ENCODE peak calls at places on chromosomes 12 and 14, in five cellular contexts. One of them, this sample, is unnamed.

GRCh38 chr14:89767861-89768268 is 186.7 kb downstream of the EFCAB11 start:
- DNase-seq in A549: no peak
- DNase-seq in endothelial cell of umbilical vein: peak
- DNase-seq in HepG2: peak
- DNase-seq in K562: no peak
- DNase-seq in this sample: peak

GRCh38 chr12:110768960-110769359 is 26.3 kb upstream of the PPP1CC start:
- DNase-seq in A549: no peak
- DNase-seq in endothelial cell of umbilical vein: no peak
- DNase-seq in HepG2: no peak
- DNase-seq in K562: no peak
- DNase-seq in this sample: no peak

GRCh38 chr12:126369487-126370463 is 1304.5 kb downstream of the AACS start:
- DNase-seq in A549: no peak
- DNase-seq in endothelial cell of umbilical vein: no peak
- DNase-seq in HepG2: no peak
- DNase-seq in K562: no peak
- DNase-seq in this sample: no peak

GRCh38 chr14:90782892-90783291 is 33.3 kb downstream of the TTC7B start:
- DNase-seq in A549: no peak
- DNase-seq in endothelial cell of umbilical vein: no peak
- DNase-seq in HepG2: no peak
- DNase-seq in K562: no peak
- DNase-seq in this sample: no peak

GRCh38 chr12:28536088-28536487 is 345.8 kb downstream of the CCDC91 start:
- DNase-seq in A549: no peak
- DNase-seq in endothelial cell of umbilical vein: no peak
- DNase-seq in HepG2: no peak
- DNase-seq in K562: no peak
- DNase-seq in this sample: peak

GRCh38 chr12:67772276-67773169 is 124.0 kb downstream of the DYRK2 start:
- DNase-seq in A549: no peak
- DNase-seq in endothelial cell of umbilical vein: no peak
- DNase-seq in HepG2: no peak
- DNase-seq in K562: no peak
- DNase-seq in this sample: no peak

GRCh38 chr12:54525383-54525782 is 24.0 kb upstream of the PDE1B start:
- DNase-seq in A549: no peak
- DNase-seq in endothelial cell of umbilical vein: no peak
- DNase-seq in HepG2: no peak
- DNase-seq in K562: no peak
- DNase-seq in this sample: no peak

GRCh38 chr12:111434049-111434448 is 28.3 kb downstream of the SH2B3 start:
- DNase-seq in A549: no peak
- DNase-seq in endothelial cell of umbilical vein: no peak
- DNase-seq in HepG2: no peak
- DNase-seq in K562: no peak
- DNase-seq in this sample: no peak

GRCh38 chr14:60998617-60999016 is 17.6 kb downstream of the SLC38A6 start:
- DNase-seq in A549: no peak
- DNase-seq in endothelial cell of umbilical vein: no peak
- DNase-seq in HepG2: no peak
- DNase-seq in K562: no peak
- DNase-seq in this sample: no peak

GRCh38 chr14:95784137-95784536 is 70.2 kb upstream of the TCL1A start:
- DNase-seq in A549: no peak
- DNase-seq in endothelial cell of umbilical vein: peak
- DNase-seq in HepG2: peak
- DNase-seq in K562: no peak
- DNase-seq in this sample: peak

GRCh38 chr12:129902371-129903091 is 1.3 kb downstream of the TMEM132D start:
- DNase-seq in A549: no peak
- DNase-seq in endothelial cell of umbilical vein: no peak
- DNase-seq in HepG2: no peak
- DNase-seq in K562: no peak
- DNase-seq in this sample: no peak

GRCh38 chr12:115233891-115234543 is 550.0 kb upstream of the TBX3 start:
- DNase-seq in A549: no peak
- DNase-seq in endothelial cell of umbilical vein: no peak
- DNase-seq in HepG2: no peak
- DNase-seq in K562: no peak
- DNase-seq in this sample: no peak

GRCh38 chr14:91380610-91381371 is 36.8 kb downstream of the CCDC88C start:
- DNase-seq in A549: no peak
- DNase-seq in endothelial cell of umbilical vein: peak
- DNase-seq in HepG2: no peak
- DNase-seq in K562: no peak
- DNase-seq in this sample: peak

GRCh38 chr14:102469261-102469660 is 40.3 kb downstream of the ANKRD9 start:
- DNase-seq in A549: no peak
- DNase-seq in endothelial cell of umbilical vein: no peak
- DNase-seq in HepG2: no peak
- DNase-seq in K562: no peak
- DNase-seq in this sample: no peak

GRCh38 chr14:76109087-76109880 is 42.4 kb upstream of the GPATCH2L start:
- DNase-seq in A549: no peak
- DNase-seq in endothelial cell of umbilical vein: no peak
- DNase-seq in HepG2: no peak
- DNase-seq in K562: no peak
- DNase-seq in this sample: no peak

GRCh38 chr12:119718141-119718540 is 50.2 kb downstream of the PRKAB1 start:
- DNase-seq in A549: no peak
- DNase-seq in endothelial cell of umbilical vein: no peak
- DNase-seq in HepG2: no peak
- DNase-seq in K562: no peak
- DNase-seq in this sample: no peak

GRCh38 chr12:131167334-131167733 is 213.6 kb downstream of the ADGRD1 start:
- DNase-seq in A549: no peak
- DNase-seq in endothelial cell of umbilical vein: no peak
- DNase-seq in HepG2: no peak
- DNase-seq in K562: no peak
- DNase-seq in this sample: no peak

GRCh38 chr12:120861074-120861795 is 42.9 kb downstream of the SPPL3 start:
- DNase-seq in A549: no peak
- DNase-seq in endothelial cell of umbilical vein: no peak
- DNase-seq in HepG2: no peak
- DNase-seq in K562: no peak
- DNase-seq in this sample: no peak

DNA sequence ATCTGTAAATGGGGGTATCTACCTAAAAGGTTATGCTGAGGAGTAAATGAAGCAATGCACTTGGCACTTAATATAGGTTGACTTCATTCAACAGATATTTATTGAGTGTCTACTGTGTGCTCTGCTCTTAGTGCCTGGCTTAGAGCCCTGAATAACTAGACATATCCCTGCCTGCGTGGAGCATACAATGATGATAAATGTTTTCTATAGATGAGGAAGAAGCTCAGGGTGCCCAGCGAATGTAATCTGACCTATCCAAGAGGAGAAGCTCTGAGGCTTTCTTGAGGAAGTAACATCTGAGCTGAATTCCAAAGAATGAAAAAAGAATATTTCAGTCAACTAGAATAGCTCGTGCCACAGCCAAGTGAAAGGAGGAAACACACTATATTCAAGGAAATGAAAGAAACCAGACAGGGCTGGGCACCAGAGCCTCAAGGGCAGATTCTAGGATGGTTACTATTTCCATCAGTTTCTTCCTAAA is 17.9 kb upstream of the HIGD1C start:
- DNase-seq in A549: no peak
- DNase-seq in endothelial cell of umbilical vein: no peak
- DNase-seq in HepG2: no peak
- DNase-seq in K562: no peak
- DNase-seq in this sample: peak
- H3K4me3 ChIP-seq in A549: no peak
- H3K4me3 ChIP-seq in endothelial cell of umbilical vein: no peak
- H3K4me3 ChIP-seq in HepG2: no peak
- H3K4me3 ChIP-seq in K562: no peak
- H3K4me3 ChIP-seq in this sample: no peak

GRCh38 chr14:97644365-97644764 is 847.2 kb downstream of the VRK1 start:
- DNase-seq in A549: no peak
- DNase-seq in endothelial cell of umbilical vein: no peak
- DNase-seq in HepG2: no peak
- DNase-seq in K562: no peak
- DNase-seq in this sample: no peak
- TF ChIP-seq POLR2A in A549: no peak
- TF ChIP-seq POLR2A in endothelial cell of umbilical vein: no peak
- TF ChIP-seq POLR2A in HepG2: no peak
- TF ChIP-seq POLR2A in K562: no peak
- TF ChIP-seq POLR2A in this sample: no peak

DNA sequence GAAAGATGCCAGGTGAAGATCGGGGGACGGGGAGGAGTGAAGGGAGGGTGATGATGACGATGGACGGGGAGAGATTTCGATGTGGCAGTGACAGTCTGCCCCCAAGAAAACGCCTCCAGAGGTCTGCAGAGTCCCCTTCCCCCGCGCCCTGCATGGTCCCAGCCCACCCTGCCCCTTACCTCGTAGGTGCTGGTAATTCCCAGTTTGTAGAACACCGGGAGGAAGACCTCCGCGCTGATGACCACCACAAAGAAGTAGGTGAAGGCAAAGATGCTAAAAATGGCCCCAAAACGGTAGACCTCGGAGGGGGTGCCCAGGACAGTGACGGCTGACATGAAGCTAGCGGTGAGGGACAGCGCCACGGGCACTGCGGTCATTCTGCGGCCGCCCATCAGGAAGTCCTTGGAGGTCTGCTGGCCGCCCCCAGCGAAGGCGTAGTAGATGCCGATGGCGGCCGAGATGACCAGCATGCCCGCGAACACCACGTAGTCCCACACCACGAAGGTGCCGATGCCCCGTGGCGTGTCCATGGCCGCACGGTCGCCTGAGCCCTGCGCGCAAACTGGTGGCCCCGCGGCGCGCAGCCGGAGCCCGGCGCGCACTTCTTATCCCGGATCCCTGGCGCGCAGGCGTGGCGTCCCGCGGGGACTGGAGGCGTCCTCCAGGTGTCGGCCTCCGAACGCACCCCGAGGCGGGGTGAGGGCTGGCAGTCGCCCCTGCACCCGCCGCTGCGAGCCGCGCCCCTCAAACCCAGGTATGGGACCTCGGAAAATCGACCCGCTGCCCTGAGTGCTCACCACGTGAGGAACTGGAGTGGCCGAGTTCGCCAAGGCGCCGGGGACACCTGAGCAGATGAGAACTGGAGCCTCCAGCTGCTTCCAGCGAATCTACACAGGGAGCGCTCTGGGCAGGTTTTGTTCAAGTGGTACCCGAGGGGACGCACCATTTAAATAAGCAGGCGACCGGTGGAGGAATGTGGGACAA is at the start of gene SLC5A8:
- DNase-seq in A549: no peak
- DNase-seq in endothelial cell of umbilical vein: no peak
- DNase-seq in HepG2: no peak
- DNase-seq in K562: no peak
- DNase-seq in this sample: no peak
- TF ChIP-seq MYC in A549: no peak
- TF ChIP-seq MYC in endothelial cell of umbilical vein: no peak
- TF ChIP-seq MYC in HepG2: no peak
- TF ChIP-seq MYC in K562: no peak
- TF ChIP-seq MYC in this sample: no peak

DNA sequence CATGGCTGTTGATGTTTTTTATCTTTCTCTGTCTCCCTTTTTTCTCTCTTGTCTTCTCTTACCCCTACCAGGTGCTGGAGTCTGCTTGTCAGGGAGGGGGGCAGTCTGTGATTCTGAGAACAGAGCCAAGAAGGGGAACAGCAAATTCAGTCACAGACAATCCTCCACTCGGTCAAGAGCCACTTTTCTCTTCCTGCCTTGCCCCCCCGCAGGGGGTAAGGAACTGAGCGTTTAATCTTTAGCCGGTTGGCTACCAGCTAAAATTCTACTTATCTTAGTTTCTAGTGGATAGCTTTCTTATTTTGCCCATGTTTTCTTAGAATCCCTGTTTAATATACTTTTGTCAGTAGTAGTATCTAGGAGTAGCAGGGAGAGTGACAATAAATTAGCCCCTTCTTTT is 1.9 kb downstream of the RIMKLB start:
- DNase-seq in A549: no peak
- DNase-seq in endothelial cell of umbilical vein: no peak
- DNase-seq in HepG2: no peak
- DNase-seq in K562: peak
- DNase-seq in this sample: no peak
- H3K4me3 ChIP-seq in A549: peak
- H3K4me3 ChIP-seq in endothelial cell of umbilical vein: no peak
- H3K4me3 ChIP-seq in HepG2: no peak
- H3K4me3 ChIP-seq in K562: peak
- H3K4me3 ChIP-seq in this sample: no peak

GRCh38 chr12:122752464-122753212 is at the start of gene DENR:
- DNase-seq in A549: peak
- DNase-seq in endothelial cell of umbilical vein: peak
- DNase-seq in HepG2: peak
- DNase-seq in K562: peak
- DNase-seq in this sample: peak
- TF ChIP-seq POLR2A in A549: peak
- TF ChIP-seq POLR2A in endothelial cell of umbilical vein: peak
- TF ChIP-seq POLR2A in HepG2: peak
- TF ChIP-seq POLR2A in K562: peak
- TF ChIP-seq POLR2A in this sample: peak

GRCh38 chr14:25001096-25001982 is 48.6 kb downstream of the STXBP6 start:
- DNase-seq in A549: no peak
- DNase-seq in endothelial cell of umbilical vein: no peak
- DNase-seq in HepG2: no peak
- DNase-seq in K562: no peak
- DNase-seq in this sample: no peak

GRCh38 chr14:25006031-25006430 is 43.9 kb downstream of the STXBP6 start:
- DNase-seq in A549: no peak
- DNase-seq in endothelial cell of umbilical vein: no peak
- DNase-seq in HepG2: no peak
- DNase-seq in K562: no peak
- DNase-seq in this sample: no peak

GRCh38 chr14:25006961-25007795 is 42.8 kb downstream of the STXBP6 start:
- DNase-seq in A549: peak
- DNase-seq in endothelial cell of umbilical vein: peak
- DNase-seq in HepG2: peak
- DNase-seq in K562: no peak
- DNase-seq in this sample: no peak

GRCh38 chr14:25004389-25004809 is 45.5 kb downstream of the STXBP6 start:
- DNase-seq in A549: no peak
- DNase-seq in endothelial cell of umbilical vein: no peak
- DNase-seq in HepG2: peak
- DNase-seq in K562: no peak
- DNase-seq in this sample: no peak

DNA sequence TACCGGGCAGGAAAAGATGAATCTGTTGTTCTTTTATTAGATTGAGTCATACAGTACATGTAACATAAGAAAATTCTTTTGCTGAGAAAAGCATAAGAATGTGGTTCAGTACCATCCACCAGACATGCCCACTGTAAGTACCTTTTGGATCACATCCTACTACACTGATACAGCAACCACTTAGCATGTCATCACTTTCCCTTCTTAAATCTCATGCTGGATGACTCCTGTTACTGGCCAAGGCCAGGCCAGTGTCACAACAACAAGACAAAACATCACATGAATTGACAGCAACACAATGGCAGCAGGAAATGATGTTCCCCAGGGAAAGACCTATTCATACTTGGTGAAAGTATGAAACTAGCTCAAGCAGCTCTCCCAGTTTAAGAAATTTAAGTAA is 46.4 kb downstream of the STXBP6 start:
- DNase-seq in A549: no peak
- DNase-seq in endothelial cell of umbilical vein: no peak
- DNase-seq in HepG2: no peak
- DNase-seq in K562: no peak
- DNase-seq in this sample: no peak
- TF ChIP-seq MYC in A549: no peak
- TF ChIP-seq MYC in endothelial cell of umbilical vein: no peak
- TF ChIP-seq MYC in HepG2: no peak
- TF ChIP-seq MYC in K562: no peak
- TF ChIP-seq MYC in this sample: no peak

This sample was measured in NB4.